ENCODE peak calls at places on chromosomes 2 and 18, in eight cellular contexts. Y, A, B, U, K, Q, H and F are unnamed samples.

GRCh38 chr2:85744771-85745601 is 8.8 kb upstream of the ATOH8 start:
- DNase-seq in Y (no peak), A (peak; percentile 20), B (peak; percentile 74), U (peak; percentile 87), K (no peak), Q (peak; percentile 21), H (peak; percentile 79), F (no peak)

GRCh38 chr2:20674974-20675679 is 8.2 kb downstream of the GDF7 start:
- DNase-seq in Y (peak; percentile 60), A (no peak), B (peak; percentile 61), U (peak; percentile 90), K (peak; percentile 62), Q (no peak), H (peak; percentile 81), F (peak; percentile 78)

GRCh38 chr2:127651987-127652550 is 6.1 kb downstream of the GPR17 start:
- DNase-seq in Y (no peak), A (no peak), B (peak; percentile 97), U (peak; percentile 78), K (peak; percentile 91), Q (peak; percentile 69), H (no peak), F (no peak)

GRCh38 chr2:72035518-72036172 is 112.0 kb downstream of the CYP26B1 start:
- DNase-seq in Y (no peak), A (no peak), B (no peak), U (peak; percentile 43), K (peak; percentile 26), Q (no peak), H (peak; percentile 6), F (peak; percentile 39)

GRCh38 chr2:150204449-150204848 is 283.0 kb downstream of the RND3 start:
- DNase-seq in Y (peak; percentile 73), A (no peak), B (no peak), U (peak; percentile 93), K (no peak), Q (peak; percentile 3), H (peak; percentile 69), F (peak; percentile 73)

GRCh38 chr2:130853391-130853790 is 16.7 kb downstream of the ARHGEF4 start:
- DNase-seq in Y (no peak), A (no peak), B (no peak), U (no peak), K (no peak), Q (no peak), H (no peak), F (no peak)

GRCh38 chr18:3595282-3596273 is 145.6 kb downstream of the TGIF1 start:
- DNase-seq in Y (peak; percentile 90), A (no peak), B (no peak), U (peak; percentile 93), K (no peak), Q (no peak), H (peak; percentile 97), F (peak; percentile 84)

GRCh38 chr2:100211517-100211916 is 69.1 kb upstream of the AFF3 start:
- DNase-seq in Y (no peak), A (no peak), B (no peak), U (no peak), K (no peak), Q (no peak), H (no peak), F (peak; percentile 4)

GRCh38 chr2:9941196-9941995 is 10.1 kb upstream of the GRHL1 start:
- DNase-seq in Y (peak; percentile 51), A (no peak), B (no peak), U (peak; percentile 64), K (no peak), Q (no peak), H (peak; percentile 60), F (no peak)

GRCh38 chr2:12918138-12918840 is 201.6 kb downstream of the TRIB2 start:
- DNase-seq in Y (no peak), A (no peak), B (no peak), U (peak; percentile 55), K (no peak), Q (no peak), H (peak; percentile 76), F (no peak)

GRCh38 chr2:169014780-169015179 is 16.3 kb downstream of the ABCB11 start:
- DNase-seq in Y (no peak), A (no peak), B (no peak), U (no peak), K (no peak), Q (no peak), H (no peak), F (no peak)

GRCh38 chr18:3607309-3608098 is 157.5 kb downstream of the TGIF1 start:
- DNase-seq in Y (no peak), A (no peak), B (no peak), U (no peak), K (no peak), Q (no peak), H (no peak), F (no peak)